ENCODE peak calls at places on chromosomes 5 and 9, in five cellular contexts. Q is uterus, P is lower leg skin, R is kidney epithelial cell, G is HAP-1. F is an unnamed sample.

GRCh38 chr5:164098536-164098935 is 593.1 kb downstream of the MAT2B start:
- DNase-seq in Q (no peak), R (no peak), P (no peak), G (no peak), F (no peak)

GRCh38 chr9:87447547-87448432 is 49.9 kb upstream of the DAPK1 start:
- DNase-seq in P (no peak), R (no peak), G (no peak), Q (no peak), F (no peak)

GRCh38 chr5:134590992-134591659 is 41.5 kb downstream of the SAR1B start:
- DNase-seq in R (no peak), Q (no peak), G (no peak), P (no peak), F (no peak)

GRCh38 chr5:169272731-169273401 is 28.1 kb downstream of the SLIT3 start:
- DNase-seq in Q (no peak), P (no peak), R (no peak), G (no peak), F (no peak)

GRCh38 chr5:172658869-172659513 is 17.9 kb downstream of the NEURL1B start:
- DNase-seq in P (no peak), R (no peak), Q (peak; percentile 58), G (no peak), F (no peak)

GRCh38 chr5:75356719-75357118 is 19.7 kb downstream of the HMGCR start:
- DNase-seq in R (no peak), G (no peak), P (no peak), Q (no peak), F (no peak)

GRCh38 chr5:109936091-109936490 is 246.4 kb downstream of the MAN2A1 start:
- DNase-seq in R (no peak), Q (no peak), P (no peak), G (no peak), F (no peak)

GRCh38 chr5:60519372-60519771 is 180.6 kb downstream of the DEPDC1B start:
- DNase-seq in P (no peak), G (no peak), Q (no peak), R (no peak), F (no peak)

GRCh38 chr9:68777070-68777763 is 72.2 kb downstream of the PIP5K1B start:
- DNase-seq in Q (no peak), G (no peak), R (no peak), P (no peak), F (no peak)

GRCh38 chr5:79612667-79613190 is 488 bp downstream of the TENT2 start:
- DNase-seq in R (no peak), Q (no peak), P (no peak), G (no peak), F (no peak)

GRCh38 chr5:137497396-137498290 is 1.5 kb downstream of the SPOCK1 start:
- DNase-seq in G (no peak), P (no peak), Q (no peak), R (no peak), F (no peak)

GRCh38 chr9:70986984-70987383 is 134.4 kb downstream of the TRPM3 start:
- DNase-seq in G (no peak), Q (no peak), R (no peak), P (no peak), F (no peak)

GRCh38 chr5:40775085-40775845 is 19.5 kb upstream of the TTC33 start:
- DNase-seq in P (no peak), Q (no peak), G (no peak), R (no peak), F (no peak)

GRCh38 chr5:142472306-142472951 is 147.6 kb upstream of the SPRY4 start:
- DNase-seq in Q (no peak), P (no peak), R (peak; percentile 58), G (no peak), F (no peak)

GRCh38 chr5:35230043-35230611 is at the start of gene PRLR:
- DNase-seq in Q (peak; percentile 70), R (no peak), P (peak; percentile 70), G (peak; percentile 43), F (no peak)

GRCh38 chr5:59559323-59559722 is 334.2 kb downstream of the PDE4D start:
- DNase-seq in G (no peak), P (no peak), R (no peak), Q (no peak), F (no peak)

GRCh38 chr9:80878556-80878955 is 810.8 kb downstream of the TLE1 start:
- DNase-seq in G (no peak), P (no peak), Q (no peak), R (no peak), F (no peak)

GRCh38 chr5:65981548-65981947 is 55.2 kb downstream of the ERBIN start:
- DNase-seq in P (no peak), G (no peak), R (no peak), Q (no peak), F (no peak)
- H3K4me3 ChIP-seq in P (no peak overlapping the region), G (no peak overlapping the region), R (no peak overlapping the region), Q (no peak overlapping the region), F (no peak overlapping the region)

DNA sequence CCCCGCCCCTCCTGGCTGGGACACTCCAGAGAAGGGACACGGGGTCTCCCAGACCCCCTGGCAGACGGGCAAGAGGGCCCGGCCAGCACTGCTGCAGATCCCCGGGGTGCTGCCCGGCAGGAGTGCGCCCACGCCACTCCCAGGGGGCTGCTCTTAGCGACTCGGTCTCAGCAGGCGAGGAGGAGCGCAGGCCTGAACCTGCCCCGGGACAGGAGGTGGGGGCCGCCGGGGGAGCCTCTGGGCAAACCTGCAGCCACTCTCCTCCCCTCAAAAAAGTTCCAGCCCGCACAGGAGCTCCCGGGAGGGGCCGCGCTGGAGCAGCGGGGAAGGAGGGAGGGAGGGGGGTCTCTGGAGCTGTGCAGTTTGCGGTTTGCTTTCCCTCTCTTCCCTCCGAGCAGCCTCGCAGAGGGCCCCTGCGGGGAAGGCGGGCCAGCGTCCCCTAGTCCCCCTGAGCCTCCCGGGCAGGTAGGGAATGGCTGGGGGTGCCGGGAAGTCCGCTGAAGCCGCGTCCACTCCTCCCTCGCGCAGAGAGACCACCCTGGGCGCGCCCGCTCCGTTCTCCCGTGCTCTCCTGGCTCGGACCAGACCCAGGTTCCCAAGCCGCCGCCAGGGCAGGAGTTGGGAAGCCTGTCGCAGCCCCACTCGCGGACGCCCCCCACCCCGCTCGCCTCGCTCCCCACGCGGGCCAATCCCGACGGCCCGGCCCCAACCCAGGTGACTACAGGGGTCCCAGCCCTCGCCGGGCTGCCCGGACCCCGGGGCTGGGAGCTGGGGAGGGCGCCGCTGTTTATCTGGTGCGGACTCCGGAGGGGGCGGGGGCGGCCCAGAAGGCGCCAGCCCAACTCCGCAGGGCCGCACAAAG is 44.2 kb downstream of the NACC2 start:
- DNase-seq in G (peak; percentile 45), Q (no peak), R (no peak), P (no peak), F (no peak)
- H3K4me3 ChIP-seq in G (peak overlapping the region; percentile 37), Q (peak overlapping the region; percentile 25), R (peak overlapping the region; percentile 55), P (no peak overlapping the region), F (peak overlapping the region; percentile 65)

DNA sequence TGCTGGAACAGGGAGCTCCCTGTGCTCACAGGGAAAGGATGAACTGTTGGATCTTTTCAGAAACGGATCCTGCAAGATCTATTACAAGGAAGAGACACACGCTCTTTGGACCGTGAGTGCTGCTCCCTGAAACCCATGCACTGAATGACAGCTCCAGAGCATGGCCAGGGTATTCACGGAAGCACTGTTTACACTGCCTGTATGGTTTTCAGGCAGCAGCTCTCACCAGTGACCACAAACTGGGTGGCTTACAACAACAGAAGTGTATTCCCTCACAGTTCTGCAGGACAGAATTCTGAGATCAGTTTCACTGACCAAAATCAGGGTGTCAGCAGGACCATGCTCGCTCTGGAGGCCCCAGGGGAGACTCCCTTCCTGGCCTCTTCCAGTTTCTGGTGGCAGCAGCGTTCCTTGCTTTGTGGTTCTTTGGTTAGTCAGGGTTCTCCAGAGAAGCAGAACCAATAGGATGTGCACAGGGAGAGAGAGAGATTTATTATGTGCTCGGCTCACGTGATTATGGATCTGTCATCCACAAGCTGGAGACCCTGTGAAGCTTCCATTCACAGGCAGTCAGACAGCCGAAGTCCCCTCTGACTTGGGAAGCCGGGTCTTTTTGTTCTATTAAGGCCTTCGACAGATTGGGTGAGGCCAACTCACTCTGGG is 52.6 kb downstream of the SEMA4D start:
- DNase-seq in G (no peak), Q (no peak), R (no peak), P (no peak), F (no peak)
- H3K4me3 ChIP-seq in G (no peak overlapping the region), Q (no peak overlapping the region), R (no peak overlapping the region), P (no peak overlapping the region), F (no peak overlapping the region)

GRCh38 chr5:128645582-128645981 is 107.5 kb upstream of the FBN2 start:
- DNase-seq in P (no peak), G (no peak), Q (no peak), R (no peak), F (no peak)

GRCh38 chr5:128649183-128649582 is 111.1 kb upstream of the FBN2 start:
- DNase-seq in R (no peak), Q (no peak), G (no peak), P (no peak), F (no peak)

GRCh38 chr5:128644863-128645262 is 106.8 kb upstream of the FBN2 start:
- DNase-seq in R (no peak), Q (no peak), G (no peak), P (no peak), F (no peak)
- H3K4me3 ChIP-seq in R (no peak overlapping the region), Q (no peak overlapping the region), G (no peak overlapping the region), P (no peak overlapping the region), F (no peak overlapping the region)

DNA sequence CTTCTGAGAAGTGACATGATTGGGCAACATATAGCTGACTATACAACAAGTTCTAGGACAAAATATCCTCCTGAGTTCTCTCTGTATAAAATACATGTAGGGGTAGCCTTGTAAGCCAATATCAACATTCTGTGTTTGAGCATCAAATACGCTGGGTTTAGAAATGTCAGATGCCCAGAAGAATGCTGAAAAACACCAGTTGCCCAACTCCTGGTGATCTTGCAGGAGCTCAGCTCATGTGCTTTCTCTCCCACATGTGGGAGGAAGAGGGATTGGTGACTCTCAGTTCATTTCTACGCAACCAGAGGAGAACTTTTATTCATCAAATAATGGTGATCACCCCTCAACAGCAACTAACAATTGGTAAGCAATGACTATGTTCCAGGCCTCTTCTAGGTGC is 810.9 kb upstream of the ACO1 start:
- DNase-seq in Q (no peak), R (no peak), G (no peak), P (no peak), F (no peak)
- H3K4me3 ChIP-seq in Q (no peak overlapping the region), R (no peak overlapping the region), G (no peak overlapping the region), P (no peak overlapping the region), F (no peak overlapping the region)

DNA sequence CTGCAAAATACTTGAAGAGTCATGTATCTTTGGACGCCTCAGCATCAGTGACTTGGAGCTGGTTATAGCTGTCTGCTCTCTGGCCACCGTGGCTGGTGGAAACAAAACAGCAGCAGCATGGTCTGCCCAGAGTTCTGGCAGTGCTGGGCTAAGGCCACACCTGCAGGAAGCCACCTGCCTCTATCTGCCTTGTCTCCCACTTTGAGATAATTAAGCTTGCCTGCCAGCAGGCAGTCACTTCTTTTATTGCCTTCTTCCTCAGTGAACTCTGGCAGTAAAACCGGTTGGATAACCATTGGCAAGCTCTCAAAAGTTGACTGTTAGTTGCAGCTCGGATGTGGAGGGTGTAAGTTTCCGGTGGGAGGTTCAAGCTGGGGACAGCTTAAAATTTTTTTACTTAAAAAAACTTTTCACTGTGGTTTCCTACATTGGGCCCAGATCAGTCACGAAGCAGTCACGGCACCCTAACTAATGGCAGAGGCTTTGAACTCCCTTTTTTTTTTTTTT is 4.9 kb downstream of the SMIM3 start:
- DNase-seq in P (peak; percentile 66), R (no peak), Q (peak; percentile 85), G (no peak), F (peak; percentile 85)
- H3K4me3 ChIP-seq in P (no peak overlapping the region), R (no peak overlapping the region), Q (no peak overlapping the region), G (no peak overlapping the region), F (peak overlapping the region; percentile 88)

GRCh38 chr5:115214541-115214940 is 44.8 kb upstream of the TRIM36 start:
- DNase-seq in R (no peak), P (no peak), G (no peak), Q (no peak), F (no peak)
- H3K4me3 ChIP-seq in R (no peak overlapping the region), P (no peak overlapping the region), G (no peak overlapping the region), Q (no peak overlapping the region), F (no peak overlapping the region)